ENCODE peak calls at places on chromosomes 7 and 10, in ten cellular contexts. R is PC-3, N is neural progenitor cell, P is fibroblast of lung, G is A549, F is GM23248, X is HCT116, E is SK-N-SH, C is mammary epithelial cell, V is H9. J is an unnamed sample.

GRCh38 chr10:2099321-2099720 is 362.0 kb upstream of the ADARB2 start:
- DNase-seq in R (no peak), N (no peak), P (no peak), G (no peak), F (no peak), X (no peak), E (no peak), C (no peak), V (no peak), J (no peak)

GRCh38 chr7:98202367-98203195 is 8.7 kb upstream of the BHLHA15 start:
- DNase-seq in R (no peak), N (no peak), P (no peak), G (no peak), F (no peak), X (no peak), E (no peak), C (peak; percentile 74), V (no peak), J (no peak)

GRCh38 chr7:111232249-111233084 is 141.5 kb downstream of the LRRN3 start:
- DNase-seq in R (peak; percentile 65), N (no peak), P (peak; percentile 43), G (peak; percentile 61), F (peak; percentile 80), X (peak; percentile 12), E (no peak), C (peak; percentile 56), V (no peak), J (no peak)

GRCh38 chr7:144531181-144531580 is 127.7 kb upstream of the NOBOX start:
- DNase-seq in R (no peak), N (no peak), P (no peak), G (no peak), F (no peak), X (no peak), E (no peak), C (no peak), V (no peak), J (no peak)

GRCh38 chr10:36872702-36873393 is 252.6 kb upstream of the ANKRD30A start:
- DNase-seq in R (no peak), N (no peak), P (no peak), G (no peak), F (no peak), X (no peak), E (no peak), C (no peak), V (no peak), J (no peak)

GRCh38 chr7:105277341-105277740 is 111.4 kb downstream of the SRPK2 start:
- DNase-seq in R (peak; percentile 71), N (no peak), P (peak; percentile 54), G (peak; percentile 48), F (peak; percentile 60), X (no peak), E (no peak), C (peak; percentile 86), V (no peak), J (no peak)

GRCh38 chr10:81575007-81575406 is 300.0 kb upstream of the NRG3 start:
- DNase-seq in R (no peak), N (no peak), P (no peak), G (no peak), F (no peak), X (no peak), E (no peak), C (no peak), V (no peak), J (no peak)

GRCh38 chr10:17669185-17669872 is 25.4 kb downstream of the STAM start:
- DNase-seq in R (no peak), N (no peak), P (no peak), G (no peak), F (no peak), X (no peak), E (no peak), C (no peak), V (no peak), J (no peak)

GRCh38 chr7:107989618-107990373 is 13.2 kb downstream of the LAMB1 start:
- DNase-seq in R (no peak), N (no peak), P (peak; percentile 65), G (no peak), F (peak; percentile 83), X (no peak), E (no peak), C (no peak), V (no peak), J (no peak)

GRCh38 chr10:60521974-60522405 is 132.3 kb upstream of the ANK3 start:
- DNase-seq in R (peak; percentile 53), N (peak; percentile 35), P (no peak), G (no peak), F (peak; percentile 83), X (no peak), E (peak; percentile 40), C (peak; percentile 73), V (peak; percentile 48), J (no peak)

GRCh38 chr10:5811387-5811821 is 1.8 kb downstream of the GDI2 start:
- DNase-seq in R (peak; percentile 40), N (peak; percentile 77), P (peak; percentile 60), G (peak; percentile 6), F (peak; percentile 68), X (no peak), E (no peak), C (peak; percentile 64), V (no peak), J (peak; percentile 19)

GRCh38 chr10:15325243-15326002 is 45.7 kb downstream of the FAM171A1 start:
- DNase-seq in R (peak; percentile 78), N (no peak), P (peak; percentile 77), G (peak; percentile 40), F (peak; percentile 70), X (peak; percentile 61), E (no peak), C (peak; percentile 48), V (no peak), J (no peak)

GRCh38 chr10:75399461-75400162 is 2.0 kb downstream of the ZNF503 start:
- DNase-seq in R (peak; percentile 95), N (peak; percentile 87), P (peak; percentile 84), G (peak; percentile 70), F (peak; percentile 90), X (no peak), E (peak; percentile 88), C (peak; percentile 71), V (peak; percentile 76), J (peak; percentile 23)

DNA sequence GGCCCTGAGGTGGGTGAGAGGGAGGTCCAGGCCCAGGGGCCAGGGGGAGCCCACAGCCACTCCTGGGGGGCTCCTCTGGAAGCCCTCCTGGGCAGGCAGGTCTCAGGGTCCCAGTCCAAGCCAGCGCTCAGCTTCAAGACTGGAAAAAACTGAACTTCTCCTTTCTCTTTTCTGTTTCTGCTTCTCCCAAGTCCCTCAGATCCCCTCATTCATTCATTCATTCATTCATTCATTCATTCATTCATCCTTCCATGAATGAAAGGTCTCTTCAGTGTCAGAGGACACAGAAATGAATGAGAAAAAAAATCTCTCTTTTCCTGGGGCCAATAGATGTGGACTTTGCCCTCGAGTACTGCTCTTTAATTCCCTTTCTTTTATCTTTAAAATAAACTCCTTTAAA is 34.6 kb upstream of the PSMG3 start:
- DNase-seq in R (no peak), N (no peak), P (no peak), G (no peak), F (no peak), X (no peak), E (peak; percentile 28), C (no peak), V (no peak), J (no peak)
- H3K4me2 ChIP-seq in R (no peak overlapping the region), N (no peak overlapping the region), P (no peak overlapping the region), G (no peak overlapping the region), F (no peak overlapping the region), X (no peak overlapping the region), E (no peak overlapping the region), C (no peak overlapping the region), V (no peak overlapping the region), J (no peak overlapping the region)

GRCh38 chr10:52319926-52320325 is 5.8 kb downstream of the DKK1 start:
- DNase-seq in R (peak; percentile 72), N (no peak), P (no peak), G (no peak), F (peak; percentile 69), X (no peak), E (no peak), C (no peak), V (no peak), J (no peak)
- H3K4me2 ChIP-seq in R (peak overlapping the region; percentile 53), N (no peak overlapping the region), P (no peak overlapping the region), G (peak overlapping the region; percentile 72), F (peak overlapping the region; percentile 7), X (peak overlapping the region; percentile 99), E (no peak overlapping the region), C (no peak overlapping the region), V (no peak overlapping the region), J (no peak overlapping the region)

GRCh38 chr10:102432162-102432950 is at the start of gene CUEDC2:
- DNase-seq in R (peak; percentile 95), N (peak; percentile 98), P (peak; percentile 96), G (peak; percentile 96), F (peak; percentile 97), X (peak; percentile 98), E (peak; percentile 94), C (peak; percentile 94), V (peak; percentile 97), J (peak; percentile 96)

GRCh38 chr10:102433619-102434046 is 1.3 kb upstream of the CUEDC2 start:
- DNase-seq in R (no peak), N (no peak), P (no peak), G (no peak), F (no peak), X (no peak), E (no peak), C (no peak), V (no peak), J (no peak)

GRCh38 chr10:102431452-102432124 is 786 bp downstream of the CUEDC2 start:
- DNase-seq in R (peak; percentile 22), N (no peak), P (peak; percentile 51), G (peak; percentile 45), F (peak; percentile 72), X (no peak), E (peak; percentile 57), C (no peak), V (no peak), J (no peak)

GRCh38 chr10:102426803-102427287 is 5.5 kb downstream of the CUEDC2 start:
- DNase-seq in R (no peak), N (no peak), P (no peak), G (no peak), F (peak; percentile 53), X (no peak), E (no peak), C (no peak), V (no peak), J (no peak)

GRCh38 chr10:102429468-102429867 is 2.9 kb downstream of the CUEDC2 start:
- DNase-seq in R (no peak), N (no peak), P (no peak), G (no peak), F (no peak), X (no peak), E (no peak), C (no peak), V (no peak), J (peak; percentile 80)
- H3K4me2 ChIP-seq in R (no peak overlapping the region), N (no peak overlapping the region), P (no peak overlapping the region), G (no peak overlapping the region), F (no peak overlapping the region), X (no peak overlapping the region), E (no peak overlapping the region), C (no peak overlapping the region), V (no peak overlapping the region), J (no peak overlapping the region)

GRCh38 chr7:120998525-120998924 is 10.0 kb downstream of the CPED1 start:
- DNase-seq in R (no peak), N (no peak), P (no peak), G (no peak), F (no peak), X (no peak), E (no peak), C (no peak), V (no peak), J (no peak)
- H3K4me2 ChIP-seq in R (no peak overlapping the region), N (no peak overlapping the region), P (peak overlapping the region; percentile 40), G (no peak overlapping the region), F (no peak overlapping the region), X (no peak overlapping the region), E (no peak overlapping the region), C (no peak overlapping the region), V (no peak overlapping the region), J (no peak overlapping the region)